ENCODE peak calls at places on chromosomes 16 and 17, in six cellular contexts. X, L, R, Q, D and I are unnamed samples.

GRCh38 chr16:78259883-78260282 is 160.4 kb downstream of the WWOX start:
- DNase-seq in X (no peak), R (peak), D (no peak), L (no peak), Q (no peak), I (no peak)

GRCh38 chr16:30623558-30624283 is 13.5 kb upstream of the ZNF689 start:
- DNase-seq in D (no peak), L (no peak), Q (no peak), X (no peak), R (no peak), I (no peak)

GRCh38 chr17:48330877-48331276 is 99.1 kb downstream of the SKAP1 start:
- DNase-seq in D (no peak), X (no peak), L (no peak), R (no peak), Q (no peak), I (no peak)

GRCh38 chr16:81231014-81231413 is 7.5 kb upstream of the BCO1 start:
- DNase-seq in R (no peak), Q (no peak), X (no peak), D (no peak), L (no peak), I (no peak)

GRCh38 chr17:77182773-77183172 is 42.0 kb downstream of the SEC14L1 start:
- DNase-seq in R (no peak), Q (no peak), X (no peak), D (no peak), L (no peak), I (no peak)

GRCh38 chr16:15996432-15997109 is 47.2 kb downstream of the ABCC1 start:
- DNase-seq in L (no peak), Q (no peak), R (no peak), X (no peak), D (no peak), I (no peak)

GRCh38 chr16:85354623-85355514 is 242.6 kb upstream of the CIBAR2 start:
- DNase-seq in X (no peak), D (no peak), Q (no peak), L (no peak), R (peak), I (no peak)

GRCh38 chr16:74372369-74372768 is 3.7 kb upstream of the NPIPB15 start:
- DNase-seq in X (no peak), D (no peak), R (no peak), Q (no peak), L (no peak), I (no peak)

GRCh38 chr16:31487076-31487719 is 4.3 kb downstream of the SLC5A2 start:
- DNase-seq in D (no peak), Q (no peak), X (no peak), L (no peak), R (no peak), I (no peak)

GRCh38 chr17:5488752-5489151 is 2.4 kb downstream of the MIS12 start:
- DNase-seq in D (no peak), L (no peak), Q (no peak), R (no peak), X (no peak), I (no peak)

GRCh38 chr17:75457047-75457654 is 716 bp downstream of the TMEM94 start:
- DNase-seq in Q (no peak), L (peak), D (peak), X (peak), R (peak), I (no peak)

GRCh38 chr17:2068589-2069051 is 13.7 kb downstream of the HIC1 start:
- DNase-seq in L (no peak), Q (no peak), D (no peak), X (no peak), R (peak), I (no peak)

GRCh38 chr16:55701442-55702319 is 45.9 kb downstream of the SLC6A2 start:
- DNase-seq in R (peak), Q (peak), D (peak), X (peak), L (peak), I (no peak)

GRCh38 chr16:11583889-11584565 is 2.7 kb downstream of the LITAF start:
- DNase-seq in D (no peak), R (no peak), X (peak), L (peak), Q (no peak), I (no peak)

GRCh38 chr16:74465281-74465680 is 44.0 kb upstream of the CLEC18B start:
- DNase-seq in R (no peak), L (no peak), X (no peak), Q (no peak), D (no peak), I (no peak)

GRCh38 chr17:80931421-80932265 is 60.0 kb upstream of the CHMP6 start:
- DNase-seq in L (no peak), R (no peak), X (no peak), D (peak), Q (no peak), I (no peak)

GRCh38 chr17:901964-902363 is 77.6 kb downstream of the NXN start:
- DNase-seq in L (no peak), Q (no peak), R (no peak), X (no peak), D (no peak), I (no peak)

GRCh38 chr16:82643136-82643535 is 16.4 kb downstream of the CDH13 start:
- DNase-seq in R (no peak), Q (no peak), L (no peak), D (no peak), X (no peak), I (no peak)

GRCh38 chr16:35391328-35391727 is 1931.9 kb downstream of the TP53TG3F start:
- DNase-seq in Q (peak), R (no peak), L (peak), X (peak), D (peak), I (no peak)